ENCODE peak calls at places on chromosome 13, in ten cellular contexts. One of them, this sample, is unnamed.

GRCh38 chr13:66312312-66313087 is 917.6 kb downstream of the PCDH9 start:
- DNase-seq in T-helper 22 cell: no peak
- DNase-seq in COR-L47: peak
- DNase-seq in NCI-H2171: no peak
- DNase-seq in stimulated activated CD4-positive, alpha-beta T cell treated with anti-CD3 and anti-CD28 coated beads, Interleukin-1b, Interleukin-23, amount 100 ng/mL, for 24 hours: no peak
- DNase-seq in H54: no peak
- DNase-seq in activated naive CD8-positive, alpha-beta T cell treated with anti-CD3 and anti-CD28 coated beads for 36 hours: no peak
- DNase-seq in activated T-cell treated with anti-CD3 and anti-CD28 coated beads, Interleukin-2, amount 50 U/mL, for 72 hours: no peak
- DNase-seq in anterior cingulate cortex: no peak
- DNase-seq in LNCaP clone FGC: peak
- DNase-seq in this sample: peak

GRCh38 chr13:76972430-76972829 is 19.5 kb upstream of the CLN5 start:
- DNase-seq in T-helper 22 cell: no peak
- DNase-seq in COR-L47: no peak
- DNase-seq in NCI-H2171: no peak
- DNase-seq in stimulated activated CD4-positive, alpha-beta T cell treated with anti-CD3 and anti-CD28 coated beads, Interleukin-1b, Interleukin-23, amount 100 ng/mL, for 24 hours: no peak
- DNase-seq in H54: no peak
- DNase-seq in activated naive CD8-positive, alpha-beta T cell treated with anti-CD3 and anti-CD28 coated beads for 36 hours: no peak
- DNase-seq in activated T-cell treated with anti-CD3 and anti-CD28 coated beads, Interleukin-2, amount 50 U/mL, for 72 hours: no peak
- DNase-seq in anterior cingulate cortex: no peak
- DNase-seq in LNCaP clone FGC: no peak
- DNase-seq in this sample: peak

GRCh38 chr13:79385694-79386093 is 20.4 kb downstream of the RBM26 start:
- DNase-seq in T-helper 22 cell: no peak
- DNase-seq in COR-L47: no peak
- DNase-seq in NCI-H2171: no peak
- DNase-seq in stimulated activated CD4-positive, alpha-beta T cell treated with anti-CD3 and anti-CD28 coated beads, Interleukin-1b, Interleukin-23, amount 100 ng/mL, for 24 hours: no peak
- DNase-seq in H54: no peak
- DNase-seq in activated naive CD8-positive, alpha-beta T cell treated with anti-CD3 and anti-CD28 coated beads for 36 hours: peak
- DNase-seq in activated T-cell treated with anti-CD3 and anti-CD28 coated beads, Interleukin-2, amount 50 U/mL, for 72 hours: peak
- DNase-seq in anterior cingulate cortex: no peak
- DNase-seq in LNCaP clone FGC: no peak
- DNase-seq in this sample: no peak

GRCh38 chr13:106617561-106617960 is 49.6 kb upstream of the ARGLU1 start:
- DNase-seq in T-helper 22 cell: no peak
- DNase-seq in COR-L47: no peak
- DNase-seq in NCI-H2171: no peak
- DNase-seq in stimulated activated CD4-positive, alpha-beta T cell treated with anti-CD3 and anti-CD28 coated beads, Interleukin-1b, Interleukin-23, amount 100 ng/mL, for 24 hours: no peak
- DNase-seq in H54: peak
- DNase-seq in activated naive CD8-positive, alpha-beta T cell treated with anti-CD3 and anti-CD28 coated beads for 36 hours: no peak
- DNase-seq in activated T-cell treated with anti-CD3 and anti-CD28 coated beads, Interleukin-2, amount 50 U/mL, for 72 hours: no peak
- DNase-seq in anterior cingulate cortex: no peak
- DNase-seq in LNCaP clone FGC: no peak
- DNase-seq in this sample: no peak

GRCh38 chr13:28744091-28744536 is 25.3 kb upstream of the SLC46A3 start:
- DNase-seq in T-helper 22 cell: no peak
- DNase-seq in COR-L47: no peak
- DNase-seq in NCI-H2171: no peak
- DNase-seq in stimulated activated CD4-positive, alpha-beta T cell treated with anti-CD3 and anti-CD28 coated beads, Interleukin-1b, Interleukin-23, amount 100 ng/mL, for 24 hours: no peak
- DNase-seq in H54: peak
- DNase-seq in activated naive CD8-positive, alpha-beta T cell treated with anti-CD3 and anti-CD28 coated beads for 36 hours: no peak
- DNase-seq in activated T-cell treated with anti-CD3 and anti-CD28 coated beads, Interleukin-2, amount 50 U/mL, for 72 hours: no peak
- DNase-seq in anterior cingulate cortex: no peak
- DNase-seq in LNCaP clone FGC: no peak
- DNase-seq in this sample: no peak

GRCh38 chr13:29459818-29460335 is 135.6 kb downstream of the SLC7A1 start:
- DNase-seq in T-helper 22 cell: no peak
- DNase-seq in COR-L47: no peak
- DNase-seq in NCI-H2171: no peak
- DNase-seq in stimulated activated CD4-positive, alpha-beta T cell treated with anti-CD3 and anti-CD28 coated beads, Interleukin-1b, Interleukin-23, amount 100 ng/mL, for 24 hours: no peak
- DNase-seq in H54: no peak
- DNase-seq in activated naive CD8-positive, alpha-beta T cell treated with anti-CD3 and anti-CD28 coated beads for 36 hours: no peak
- DNase-seq in activated T-cell treated with anti-CD3 and anti-CD28 coated beads, Interleukin-2, amount 50 U/mL, for 72 hours: no peak
- DNase-seq in anterior cingulate cortex: no peak
- DNase-seq in LNCaP clone FGC: no peak
- DNase-seq in this sample: no peak

GRCh38 chr13:99432637-99433542 is 68.4 kb upstream of the TM9SF2 start:
- DNase-seq in T-helper 22 cell: peak
- DNase-seq in COR-L47: no peak
- DNase-seq in NCI-H2171: no peak
- DNase-seq in stimulated activated CD4-positive, alpha-beta T cell treated with anti-CD3 and anti-CD28 coated beads, Interleukin-1b, Interleukin-23, amount 100 ng/mL, for 24 hours: peak
- DNase-seq in H54: peak
- DNase-seq in activated naive CD8-positive, alpha-beta T cell treated with anti-CD3 and anti-CD28 coated beads for 36 hours: peak
- DNase-seq in activated T-cell treated with anti-CD3 and anti-CD28 coated beads, Interleukin-2, amount 50 U/mL, for 72 hours: peak
- DNase-seq in anterior cingulate cortex: peak
- DNase-seq in LNCaP clone FGC: no peak
- DNase-seq in this sample: no peak

GRCh38 chr13:77521194-77521593 is 14.3 kb upstream of the SCEL start:
- DNase-seq in T-helper 22 cell: no peak
- DNase-seq in COR-L47: no peak
- DNase-seq in NCI-H2171: no peak
- DNase-seq in stimulated activated CD4-positive, alpha-beta T cell treated with anti-CD3 and anti-CD28 coated beads, Interleukin-1b, Interleukin-23, amount 100 ng/mL, for 24 hours: no peak
- DNase-seq in H54: no peak
- DNase-seq in activated naive CD8-positive, alpha-beta T cell treated with anti-CD3 and anti-CD28 coated beads for 36 hours: no peak
- DNase-seq in activated T-cell treated with anti-CD3 and anti-CD28 coated beads, Interleukin-2, amount 50 U/mL, for 72 hours: no peak
- DNase-seq in anterior cingulate cortex: no peak
- DNase-seq in LNCaP clone FGC: no peak
- DNase-seq in this sample: no peak

GRCh38 chr13:76822691-76823267 is 63.4 kb downstream of the KCTD12 start:
- DNase-seq in T-helper 22 cell: no peak
- DNase-seq in COR-L47: no peak
- DNase-seq in NCI-H2171: no peak
- DNase-seq in stimulated activated CD4-positive, alpha-beta T cell treated with anti-CD3 and anti-CD28 coated beads, Interleukin-1b, Interleukin-23, amount 100 ng/mL, for 24 hours: no peak
- DNase-seq in H54: no peak
- DNase-seq in activated naive CD8-positive, alpha-beta T cell treated with anti-CD3 and anti-CD28 coated beads for 36 hours: no peak
- DNase-seq in activated T-cell treated with anti-CD3 and anti-CD28 coated beads, Interleukin-2, amount 50 U/mL, for 72 hours: no peak
- DNase-seq in anterior cingulate cortex: no peak
- DNase-seq in LNCaP clone FGC: no peak
- DNase-seq in this sample: no peak

GRCh38 chr13:108700421-108701170 is 71.2 kb downstream of the MYO16 start:
- DNase-seq in T-helper 22 cell: no peak
- DNase-seq in COR-L47: no peak
- DNase-seq in NCI-H2171: no peak
- DNase-seq in stimulated activated CD4-positive, alpha-beta T cell treated with anti-CD3 and anti-CD28 coated beads, Interleukin-1b, Interleukin-23, amount 100 ng/mL, for 24 hours: no peak
- DNase-seq in H54: no peak
- DNase-seq in activated naive CD8-positive, alpha-beta T cell treated with anti-CD3 and anti-CD28 coated beads for 36 hours: no peak
- DNase-seq in activated T-cell treated with anti-CD3 and anti-CD28 coated beads, Interleukin-2, amount 50 U/mL, for 72 hours: no peak
- DNase-seq in anterior cingulate cortex: no peak
- DNase-seq in LNCaP clone FGC: no peak
- DNase-seq in this sample: no peak

GRCh38 chr13:97471721-97472120 is 37.8 kb downstream of the RAP2A start:
- DNase-seq in T-helper 22 cell: no peak
- DNase-seq in COR-L47: no peak
- DNase-seq in NCI-H2171: no peak
- DNase-seq in stimulated activated CD4-positive, alpha-beta T cell treated with anti-CD3 and anti-CD28 coated beads, Interleukin-1b, Interleukin-23, amount 100 ng/mL, for 24 hours: no peak
- DNase-seq in H54: no peak
- DNase-seq in activated naive CD8-positive, alpha-beta T cell treated with anti-CD3 and anti-CD28 coated beads for 36 hours: no peak
- DNase-seq in activated T-cell treated with anti-CD3 and anti-CD28 coated beads, Interleukin-2, amount 50 U/mL, for 72 hours: no peak
- DNase-seq in anterior cingulate cortex: no peak
- DNase-seq in LNCaP clone FGC: no peak
- DNase-seq in this sample: no peak

GRCh38 chr13:74036373-74036772 is 97.8 kb downstream of the KLF12 start:
- DNase-seq in T-helper 22 cell: no peak
- DNase-seq in COR-L47: no peak
- DNase-seq in NCI-H2171: no peak
- DNase-seq in stimulated activated CD4-positive, alpha-beta T cell treated with anti-CD3 and anti-CD28 coated beads, Interleukin-1b, Interleukin-23, amount 100 ng/mL, for 24 hours: no peak
- DNase-seq in H54: no peak
- DNase-seq in activated naive CD8-positive, alpha-beta T cell treated with anti-CD3 and anti-CD28 coated beads for 36 hours: no peak
- DNase-seq in activated T-cell treated with anti-CD3 and anti-CD28 coated beads, Interleukin-2, amount 50 U/mL, for 72 hours: no peak
- DNase-seq in anterior cingulate cortex: no peak
- DNase-seq in LNCaP clone FGC: peak
- DNase-seq in this sample: no peak

GRCh38 chr13:110561335-110562033 is at the start of gene RAB20:
- DNase-seq in T-helper 22 cell: peak
- DNase-seq in COR-L47: peak
- DNase-seq in NCI-H2171: no peak
- DNase-seq in stimulated activated CD4-positive, alpha-beta T cell treated with anti-CD3 and anti-CD28 coated beads, Interleukin-1b, Interleukin-23, amount 100 ng/mL, for 24 hours: peak
- DNase-seq in H54: peak
- DNase-seq in activated naive CD8-positive, alpha-beta T cell treated with anti-CD3 and anti-CD28 coated beads for 36 hours: peak
- DNase-seq in activated T-cell treated with anti-CD3 and anti-CD28 coated beads, Interleukin-2, amount 50 U/mL, for 72 hours: peak
- DNase-seq in anterior cingulate cortex: peak
- DNase-seq in LNCaP clone FGC: no peak
- DNase-seq in this sample: peak

GRCh38 chr13:92769064-92769463 is 457.5 kb upstream of the GPC6 start:
- DNase-seq in T-helper 22 cell: no peak
- DNase-seq in COR-L47: no peak
- DNase-seq in NCI-H2171: no peak
- DNase-seq in stimulated activated CD4-positive, alpha-beta T cell treated with anti-CD3 and anti-CD28 coated beads, Interleukin-1b, Interleukin-23, amount 100 ng/mL, for 24 hours: no peak
- DNase-seq in H54: no peak
- DNase-seq in activated naive CD8-positive, alpha-beta T cell treated with anti-CD3 and anti-CD28 coated beads for 36 hours: no peak
- DNase-seq in activated T-cell treated with anti-CD3 and anti-CD28 coated beads, Interleukin-2, amount 50 U/mL, for 72 hours: no peak
- DNase-seq in anterior cingulate cortex: no peak
- DNase-seq in LNCaP clone FGC: no peak
- DNase-seq in this sample: no peak

GRCh38 chr13:31395090-31395489 is 195.3 kb downstream of the B3GLCT start:
- DNase-seq in T-helper 22 cell: no peak
- DNase-seq in COR-L47: no peak
- DNase-seq in NCI-H2171: no peak
- DNase-seq in stimulated activated CD4-positive, alpha-beta T cell treated with anti-CD3 and anti-CD28 coated beads, Interleukin-1b, Interleukin-23, amount 100 ng/mL, for 24 hours: no peak
- DNase-seq in H54: no peak
- DNase-seq in activated naive CD8-positive, alpha-beta T cell treated with anti-CD3 and anti-CD28 coated beads for 36 hours: no peak
- DNase-seq in activated T-cell treated with anti-CD3 and anti-CD28 coated beads, Interleukin-2, amount 50 U/mL, for 72 hours: no peak
- DNase-seq in anterior cingulate cortex: no peak
- DNase-seq in LNCaP clone FGC: no peak
- DNase-seq in this sample: no peak

GRCh38 chr13:33409673-33410072 is 124.1 kb upstream of the STARD13 start:
- DNase-seq in T-helper 22 cell: no peak
- DNase-seq in COR-L47: no peak
- DNase-seq in NCI-H2171: no peak
- DNase-seq in stimulated activated CD4-positive, alpha-beta T cell treated with anti-CD3 and anti-CD28 coated beads, Interleukin-1b, Interleukin-23, amount 100 ng/mL, for 24 hours: no peak
- DNase-seq in H54: no peak
- DNase-seq in activated naive CD8-positive, alpha-beta T cell treated with anti-CD3 and anti-CD28 coated beads for 36 hours: no peak
- DNase-seq in activated T-cell treated with anti-CD3 and anti-CD28 coated beads, Interleukin-2, amount 50 U/mL, for 72 hours: no peak
- DNase-seq in anterior cingulate cortex: no peak
- DNase-seq in LNCaP clone FGC: no peak
- DNase-seq in this sample: no peak

GRCh38 chr13:91540157-91540736 is 141.8 kb downstream of the GPC5 start:
- DNase-seq in T-helper 22 cell: no peak
- DNase-seq in COR-L47: no peak
- DNase-seq in NCI-H2171: no peak
- DNase-seq in stimulated activated CD4-positive, alpha-beta T cell treated with anti-CD3 and anti-CD28 coated beads, Interleukin-1b, Interleukin-23, amount 100 ng/mL, for 24 hours: no peak
- DNase-seq in H54: no peak
- DNase-seq in activated naive CD8-positive, alpha-beta T cell treated with anti-CD3 and anti-CD28 coated beads for 36 hours: no peak
- DNase-seq in activated T-cell treated with anti-CD3 and anti-CD28 coated beads, Interleukin-2, amount 50 U/mL, for 72 hours: no peak
- DNase-seq in anterior cingulate cortex: no peak
- DNase-seq in LNCaP clone FGC: no peak
- DNase-seq in this sample: no peak